ENCODE peak calls at places on chromosomes 7 and 10, in four cellular contexts. U is cardiac muscle cell, W is IMR-90, Q is dorsolateral prefrontal cortex. M is an unnamed sample.

GRCh38 chr7:25772802-25773201 is 379.2 kb upstream of the NFE2L3 start:
- DNase-seq in W (no peak), U (no peak), Q (no peak), M (no peak)

GRCh38 chr10:89853796-89854195 is 152.4 kb downstream of the KIF20B start:
- DNase-seq in U (no peak), W (no peak), Q (no peak), M (no peak)

GRCh38 chr10:3652886-3653285 is 132.1 kb downstream of the KLF6 start:
- DNase-seq in Q (no peak), U (no peak), W (peak), M (no peak)

GRCh38 chr7:35415411-35415822 is 161.5 kb upstream of the TBX20 start:
- DNase-seq in W (no peak), U (no peak), Q (no peak), M (no peak)

GRCh38 chr7:4230352-4230751 is 451.7 kb upstream of the FOXK1 start:
- DNase-seq in Q (no peak), U (no peak), W (no peak), M (no peak)

GRCh38 chr7:142407939-142408573 is 150.2 kb upstream of the PRSS58 start:
- DNase-seq in U (no peak), Q (no peak), W (no peak), M (no peak)

GRCh38 chr7:158912406-158912805 is 56.0 kb downstream of the DYNC2I1 start:
- DNase-seq in Q (no peak), W (peak), U (no peak), M (no peak)

GRCh38 chr7:131249003-131249402 is 78.7 kb upstream of the MKLN1 start:
- DNase-seq in W (peak), Q (no peak), U (no peak), M (peak)

GRCh38 chr10:123948030-123948823 is 56.6 kb upstream of the CPXM2 start:
- DNase-seq in Q (no peak), W (no peak), U (no peak), M (no peak)

GRCh38 chr7:44196450-44196872 is 4.3 kb upstream of the YKT6 start:
- DNase-seq in W (peak), Q (no peak), U (peak), M (no peak)

DNA sequence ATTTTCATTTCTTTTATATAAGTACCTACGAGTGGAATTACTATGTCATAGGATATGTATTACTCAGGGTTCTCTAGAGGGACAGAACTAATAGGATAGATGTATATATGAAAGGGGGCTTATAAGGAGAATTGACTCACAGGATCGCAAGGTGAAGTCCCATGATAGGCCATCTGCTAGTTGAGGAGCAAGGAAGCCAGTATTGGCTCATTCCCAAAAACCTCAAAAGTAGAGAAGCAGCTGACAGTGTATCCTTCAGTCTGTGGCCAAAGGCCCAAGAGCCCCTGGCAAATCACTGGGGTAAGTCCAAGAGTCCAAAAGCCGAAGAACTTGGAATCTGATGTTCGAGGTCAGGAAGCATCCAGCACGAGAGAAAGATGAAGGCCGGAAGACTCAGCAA is 59.8 kb downstream of the GALNT17 start:
- DNase-seq in Q (no peak), U (no peak), W (no peak), M (no peak)
- H3K4me3 ChIP-seq in Q (no peak), U (no peak), W (no peak), M (no peak)

GRCh38 chr10:80137031-80137712 is 4.6 kb downstream of the PLAC9 start:
- DNase-seq in W (peak), Q (no peak), U (no peak), M (peak)
- H3K4me3 ChIP-seq in W (no peak), Q (no peak), U (no peak), M (no peak)

GRCh38 chr10:48604039-48604407 is 850 bp downstream of the ARHGAP22 start:
- DNase-seq in W (no peak), U (no peak), Q (no peak), M (peak)
- H3K4me3 ChIP-seq in W (peak), U (no peak), Q (peak), M (peak)

GRCh38 chr10:118957141-118957825 is 72.2 kb upstream of the NANOS1 start:
- DNase-seq in Q (no peak), U (no peak), W (no peak), M (peak)
- H3K4me3 ChIP-seq in Q (no peak), U (no peak), W (no peak), M (no peak)

GRCh38 chr10:59536151-59536550 is 173.5 kb downstream of the SLC16A9 start:
- DNase-seq in W (peak), Q (no peak), U (no peak), M (no peak)

GRCh38 chr10:59536576-59537014 is 173.1 kb downstream of the SLC16A9 start:
- DNase-seq in W (peak), Q (no peak), U (peak), M (no peak)

GRCh38 chr10:59538623-59539022 is 171.0 kb downstream of the SLC16A9 start:
- DNase-seq in W (no peak), U (no peak), Q (no peak), M (no peak)

DNA sequence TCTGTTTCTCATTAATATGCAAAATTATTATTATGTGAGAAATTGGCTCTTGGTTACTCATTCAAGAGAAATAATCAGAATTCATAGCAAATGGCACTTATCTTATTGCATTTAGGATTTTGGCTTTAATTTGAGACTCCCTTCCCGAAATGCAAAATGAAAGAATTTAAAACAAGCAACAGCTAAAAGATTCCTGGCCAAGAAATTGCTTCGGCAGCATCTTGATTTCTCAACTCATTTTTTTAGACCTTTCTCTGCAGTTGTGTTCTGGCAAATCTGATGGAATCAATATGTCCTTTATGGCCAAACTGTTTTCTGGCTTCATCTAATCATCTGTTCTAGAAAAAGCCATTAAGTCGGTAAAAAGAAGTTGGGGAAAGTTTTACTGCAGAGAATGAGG is 172.2 kb downstream of the SLC16A9 start:
- DNase-seq in Q (no peak), U (no peak), W (no peak), M (no peak)
- H3K4me3 ChIP-seq in Q (no peak), U (no peak), W (no peak), M (no peak)

GRCh38 chr7:55533729-55534080 is 38.6 kb downstream of the VOPP1 start:
- DNase-seq in U (no peak), W (no peak), Q (no peak), M (peak)

GRCh38 chr7:55536619-55537457 is 35.5 kb downstream of the VOPP1 start:
- DNase-seq in Q (no peak), U (no peak), W (no peak), M (no peak)

GRCh38 chr7:55534262-55534915 is 37.9 kb downstream of the VOPP1 start:
- DNase-seq in U (no peak), Q (no peak), W (peak), M (no peak)

GRCh38 chr7:55535637-55536016 is 36.7 kb downstream of the VOPP1 start:
- DNase-seq in Q (no peak), W (no peak), U (no peak), M (no peak)

DNA sequence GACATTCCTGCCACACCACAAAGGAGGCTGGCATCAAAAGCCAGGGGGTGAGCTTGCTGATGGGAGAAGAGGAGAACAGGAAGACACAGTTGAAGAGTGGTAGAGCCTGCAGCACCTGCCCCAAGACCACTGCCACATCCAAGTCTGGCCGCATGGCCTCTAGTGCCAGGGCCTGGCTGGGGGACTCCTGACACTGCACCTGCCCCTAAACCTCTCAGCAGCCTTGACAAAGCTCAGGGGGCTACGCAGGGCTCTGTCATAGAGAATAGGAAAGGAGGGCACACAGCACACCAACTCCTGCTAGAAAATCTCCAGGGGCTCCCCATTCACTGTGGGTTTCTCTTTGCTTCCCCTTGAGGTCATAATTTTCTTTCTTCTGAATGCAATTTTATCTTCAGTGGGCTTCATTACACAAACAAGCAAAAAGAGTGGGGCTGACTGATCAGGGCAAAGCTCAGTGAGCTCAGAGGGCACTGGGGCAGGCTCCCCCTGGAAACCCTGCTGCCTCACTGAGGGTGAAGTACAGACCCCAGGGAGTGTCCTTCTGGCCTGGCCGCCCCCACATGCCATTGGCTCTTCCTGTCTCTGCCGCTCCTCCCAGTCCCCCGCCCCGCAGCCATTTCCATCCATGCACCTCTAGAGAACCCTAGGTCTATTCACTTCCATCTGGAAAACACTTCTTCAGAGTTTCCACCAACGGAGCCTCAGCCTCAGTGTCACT is 37.2 kb downstream of the VOPP1 start:
- DNase-seq in Q (no peak), U (no peak), W (no peak), M (no peak)
- H3K4me3 ChIP-seq in Q (no peak), U (no peak), W (no peak), M (no peak)

DNA sequence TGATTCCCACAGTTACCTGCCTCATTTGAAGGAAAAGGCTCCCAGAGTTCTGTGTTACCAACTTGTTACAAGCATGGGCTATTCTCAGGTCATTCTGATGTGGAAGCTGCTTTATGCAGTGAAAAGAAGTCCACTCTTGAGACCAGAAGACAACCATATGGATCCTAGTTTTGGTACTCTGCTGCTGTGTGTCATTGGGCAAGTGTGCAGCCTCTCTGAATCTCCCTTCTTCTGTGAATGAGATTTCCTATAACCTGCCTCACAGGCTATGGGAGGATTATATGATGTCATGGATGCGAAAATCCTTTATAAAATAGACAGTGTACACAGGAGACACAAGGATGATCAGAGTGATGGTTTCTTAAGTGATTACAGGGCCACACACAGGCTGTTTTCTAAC is 166.1 kb downstream of the ARID5B start:
- DNase-seq in W (no peak), Q (no peak), U (no peak), M (no peak)
- H3K4me3 ChIP-seq in W (no peak), Q (no peak), U (no peak), M (no peak)

GRCh38 chr10:117684673-117685211 is 142.2 kb downstream of the EMX2 start:
- DNase-seq in U (no peak), Q (no peak), W (no peak), M (no peak)
- H3K4me3 ChIP-seq in U (no peak), Q (no peak), W (no peak), M (peak)

M was measured in suprapubic skin.